ENCODE peak calls at places on chromosome 10, in nine cellular contexts. W is AG04449, H is lower leg skin, V is right lobe of liver, E is prostate gland, O is colonic mucosa, F is AG10803, G is mammary epithelial cell, B is RWPE2. A is an unnamed sample.

GRCh38 chr10:99531026-99531695 is 1.6 kb upstream of the NKX2-3 start:
- DNase-seq in E (no peak), O (no peak), B (peak), G (no peak), W (no peak), V (no peak), F (no peak), H (no peak), A (no peak)

GRCh38 chr10:126634915-126635314 is 35.6 kb downstream of the C10orf90 start:
- DNase-seq in B (peak), O (no peak), F (no peak), E (peak), W (no peak), H (no peak), V (no peak), G (peak), A (peak)

GRCh38 chr10:110208614-110209398 is 1.4 kb downstream of the MXI1 start:
- DNase-seq in F (peak), O (peak), E (peak), V (peak), G (peak), W (no peak), B (no peak), H (no peak), A (no peak)

GRCh38 chr10:64506963-64507362 is 985.8 kb downstream of the REEP3 start:
- DNase-seq in H (no peak), B (no peak), O (no peak), F (no peak), G (no peak), W (no peak), V (no peak), E (no peak), A (no peak)

GRCh38 chr10:6382081-6382480 is 179.3 kb downstream of the PFKFB3 start:
- DNase-seq in G (no peak), F (peak), H (no peak), B (no peak), V (no peak), E (no peak), O (no peak), W (no peak), A (no peak)

GRCh38 chr10:132036153-132036886 is 29.4 kb upstream of the JAKMIP3 start:
- DNase-seq in H (no peak), O (no peak), V (no peak), E (peak), F (peak), G (peak), W (no peak), B (no peak), A (no peak)

GRCh38 chr10:8071006-8071405 is 16.5 kb downstream of the GATA3 start:
- DNase-seq in B (no peak), G (peak), V (no peak), H (no peak), W (no peak), O (no peak), F (no peak), E (no peak), A (no peak)

GRCh38 chr10:90484518-90484917 is 373.3 kb downstream of the HTR7 start:
- DNase-seq in F (no peak), V (no peak), W (no peak), O (no peak), G (peak), H (no peak), B (peak), E (no peak), A (peak)

GRCh38 chr10:27240212-27240890 is at the start of gene ACBD5:
- DNase-seq in G (peak), F (peak), O (peak), H (peak), B (peak), W (no peak), V (peak), E (peak), A (peak)

GRCh38 chr10:104054430-104054829 is 31.2 kb downstream of the COL17A1 start:
- DNase-seq in E (no peak), V (no peak), O (no peak), F (peak), H (no peak), G (no peak), B (peak), W (no peak), A (no peak)

GRCh38 chr10:53489783-53490182 is 717.2 kb upstream of the MBL2 start:
- DNase-seq in B (no peak), O (no peak), H (no peak), F (no peak), G (no peak), V (no peak), W (no peak), E (no peak), A (no peak)

GRCh38 chr10:105473170-105473569 is 832.1 kb downstream of the SORCS3 start:
- DNase-seq in G (no peak), B (no peak), W (no peak), E (no peak), O (no peak), H (no peak), F (no peak), V (no peak), A (peak)

GRCh38 chr10:123150229-123150985 is 2.5 kb downstream of the HMX2 start:
- DNase-seq in G (no peak), W (no peak), H (no peak), O (no peak), B (no peak), F (no peak), V (no peak), E (no peak), A (no peak)

GRCh38 chr10:78764846-78765430 is 303.8 kb upstream of the ZMIZ1 start:
- DNase-seq in V (peak), O (no peak), W (no peak), G (no peak), E (no peak), H (no peak), F (no peak), B (no peak), A (no peak)

GRCh38 chr10:43980313-43980712 is 331.6 kb upstream of the ZNF32 start:
- DNase-seq in V (no peak), W (no peak), O (no peak), H (no peak), G (no peak), F (no peak), E (no peak), B (no peak), A (no peak)

GRCh38 chr10:112182808-112183328 is 697 bp downstream of the GPAM start:
- DNase-seq in W (no peak), E (no peak), O (peak), G (no peak), H (no peak), B (no peak), V (no peak), F (no peak), A (no peak)

GRCh38 chr10:22927661-22928403 is at the start of gene ARMC3:
- DNase-seq in V (peak), W (no peak), G (peak), E (peak), F (peak), H (no peak), B (peak), O (peak), A (no peak)

GRCh38 chr10:100470367-100470766 is 7.6 kb downstream of the WNT8B start:
- DNase-seq in B (no peak), G (no peak), E (no peak), O (no peak), H (no peak), V (no peak), F (peak), W (no peak), A (no peak)

GRCh38 chr10:61633665-61634064 is 29.1 kb upstream of the CABCOCO1 start:
- DNase-seq in B (no peak), O (no peak), H (no peak), G (peak), W (no peak), E (no peak), V (no peak), F (peak), A (peak)
- H3K4me3 ChIP-seq in B (no peak), O (no peak), H (no peak), G (no peak), W (no peak), E (no peak), V (no peak), F (no peak), A (no peak)

GRCh38 chr10:81414038-81414437 is 461.0 kb upstream of the NRG3 start:
- DNase-seq in F (no peak), B (no peak), V (no peak), O (no peak), W (no peak), G (no peak), E (no peak), H (no peak), A (peak)
- TF ChIP-seq CTCF in F (no peak), B (peak), V (peak), O (no peak), W (no peak), G (no peak), E (no peak), H (no peak), A (peak)

DNA sequence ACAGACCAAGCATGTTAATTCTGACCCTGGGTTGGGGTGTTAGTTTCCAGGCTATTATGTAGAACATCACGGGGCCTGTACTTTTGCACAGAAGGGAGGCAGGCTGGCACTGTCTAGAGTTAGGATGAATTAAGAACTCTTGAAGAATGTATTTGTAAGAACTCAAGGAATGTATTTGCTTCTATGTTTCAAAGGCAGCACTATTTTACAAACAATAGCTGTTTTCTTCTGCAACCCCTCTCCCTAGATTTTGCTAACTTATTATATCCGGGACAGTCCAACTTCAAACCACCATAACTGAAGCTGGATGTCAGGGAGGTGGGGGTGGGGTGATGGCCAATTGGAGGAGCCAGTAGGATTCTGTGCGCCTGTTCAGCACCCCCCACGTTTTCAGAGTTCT is 62.1 kb upstream of the TRIM8 start:
- DNase-seq in E (no peak), W (no peak), H (no peak), F (no peak), V (no peak), O (no peak), B (no peak), G (no peak), A (no peak)
- H3K4me3 ChIP-seq in E (no peak), W (no peak), H (no peak), F (no peak), V (no peak), O (no peak), B (no peak), G (no peak), A (no peak)

DNA sequence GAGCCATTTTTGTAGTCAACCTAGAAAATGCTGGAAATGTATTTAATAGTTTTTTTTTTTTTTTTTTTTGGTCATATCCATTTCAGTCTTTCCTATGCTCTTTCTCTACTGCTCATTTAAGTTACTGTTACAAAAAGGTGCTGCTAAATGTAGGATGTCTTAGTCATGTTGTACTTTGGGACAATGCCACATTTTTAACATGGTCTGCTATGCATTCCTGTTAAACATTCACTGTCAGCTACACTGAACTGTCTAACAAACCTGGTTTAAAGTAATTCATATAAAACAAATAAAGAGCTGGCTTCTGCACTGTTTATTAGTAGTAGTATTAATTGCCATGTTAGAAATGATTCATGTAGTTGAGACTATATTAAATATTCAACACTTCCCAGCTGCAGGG is 108.6 kb downstream of the NSUN6 start:
- DNase-seq in O (no peak), G (no peak), V (no peak), E (no peak), H (no peak), F (peak), W (peak), B (no peak), A (no peak)
- TF ChIP-seq CTCF in O (no peak), G (no peak), V (no peak), E (no peak), H (no peak), F (no peak), W (no peak), B (no peak), A (no peak)

GRCh38 chr10:76558586-76558985 is 1079.0 kb downstream of the KCNMA1 start:
- DNase-seq in H (peak), E (no peak), O (peak), W (no peak), B (no peak), F (peak), V (peak), G (peak), A (peak)
- H3K4me3 ChIP-seq in H (no peak), E (no peak), O (no peak), W (no peak), B (no peak), F (no peak), V (no peak), G (no peak), A (no peak)

GRCh38 chr10:73816917-73817729 is 5.7 kb upstream of the NDST2 start:
- DNase-seq in E (no peak), F (no peak), O (no peak), B (no peak), V (peak), H (no peak), G (no peak), W (no peak), A (no peak)

GRCh38 chr10:73819513-73820093 is 8.2 kb upstream of the NDST2 start:
- DNase-seq in E (peak), B (no peak), H (peak), V (peak), O (peak), F (no peak), G (no peak), W (no peak), A (no peak)

GRCh38 chr10:73819025-73819424 is 7.6 kb upstream of the NDST2 start:
- DNase-seq in G (no peak), B (no peak), W (no peak), O (no peak), E (no peak), F (no peak), H (no peak), V (no peak), A (no peak)

GRCh38 chr10:73817826-73818225 is 6.4 kb upstream of the NDST2 start:
- DNase-seq in G (no peak), W (no peak), F (no peak), E (no peak), O (no peak), B (no peak), V (no peak), H (no peak), A (no peak)

DNA sequence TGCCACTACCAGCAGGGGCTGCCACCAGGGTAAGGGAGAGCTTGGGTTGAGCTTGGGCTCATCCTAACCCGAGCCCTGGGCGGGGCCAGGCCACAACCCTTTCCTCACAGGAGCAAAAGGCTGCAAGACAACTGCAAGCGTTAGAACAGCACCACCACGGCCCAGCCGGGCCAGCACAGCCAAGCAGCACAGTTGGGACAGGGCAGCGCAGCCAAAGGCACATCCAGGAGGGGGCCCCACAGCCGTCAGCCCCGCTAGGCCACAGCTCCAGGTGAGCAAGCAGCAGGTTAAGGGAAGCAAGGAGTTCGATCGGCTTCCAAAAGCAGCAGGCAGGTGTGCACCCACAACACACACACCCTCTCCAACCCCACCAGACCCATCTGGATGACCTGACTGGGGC is 7.0 kb upstream of the NDST2 start:
- DNase-seq in W (no peak), O (no peak), B (no peak), F (no peak), V (no peak), G (no peak), E (no peak), H (no peak), A (no peak)
- TF ChIP-seq CTCF in W (no peak), O (no peak), B (no peak), F (no peak), V (no peak), G (no peak), E (no peak), H (no peak), A (no peak)

A was measured in retinal pigment epithelial cell.